ENCODE peak calls at places on chromosome 11, in six cellular contexts. M is A549; I is SK-N-DZ; Z is type B pancreatic cell; D is stimulated activated CD8-positive, alpha-beta memory T cell treated with anti-CD3 and anti-CD28 coated beads, Interleukin-4, amount 100 ng/mL, for 1 hour; H is esophagus squamous epithelium. R is an unnamed sample.

GRCh38 chr11:118625036-118625690 is 17.7 kb downstream of the PHLDB1 start:
- DNase-seq in M (no peak), I (no peak), Z (no peak), D (no peak), H (no peak), R (no peak)

GRCh38 chr11:115920087-115920461 is 415.9 kb upstream of the CADM1 start:
- DNase-seq in M (no peak), I (no peak), Z (no peak), D (no peak), H (no peak), R (no peak)

GRCh38 chr11:117281159-117281558 is 10.0 kb upstream of the BACE1-AS start:
- DNase-seq in M (peak), I (no peak), Z (no peak), D (no peak), H (no peak), R (no peak)

GRCh38 chr11:108743851-108744250 is 79.0 kb downstream of the DDX10 start:
- DNase-seq in M (no peak), I (no peak), Z (no peak), D (no peak), H (no peak), R (no peak)

GRCh38 chr11:2312232-2313042 is 10.6 kb downstream of the TSPAN32 start:
- DNase-seq in M (no peak), I (no peak), Z (no peak), D (no peak), H (no peak), R (peak)

GRCh38 chr11:108340958-108341357 is 118.1 kb downstream of the ATM start:
- DNase-seq in M (peak), I (no peak), Z (no peak), D (no peak), H (no peak), R (no peak)

GRCh38 chr11:420054-420910 is 5.5 kb upstream of the SIGIRR start:
- DNase-seq in M (no peak), I (no peak), Z (no peak), D (no peak), H (no peak), R (no peak)

GRCh38 chr11:2812371-2812991 is 73.1 kb downstream of the CDKN1C start:
- DNase-seq in M (no peak), I (no peak), Z (no peak), D (no peak), H (no peak), R (peak)

GRCh38 chr11:128868851-128869671 is 2.0 kb upstream of the KCNJ1 start:
- DNase-seq in M (no peak), I (no peak), Z (no peak), D (no peak), H (no peak), R (no peak)

GRCh38 chr11:20594274-20595061 is 4.9 kb upstream of the SLC6A5 start:
- DNase-seq in M (no peak), I (peak), Z (no peak), D (no peak), H (no peak), R (no peak)

GRCh38 chr11:31821779-31822574 is 10.9 kb upstream of the PAX6 start:
- DNase-seq in M (no peak), I (no peak), Z (no peak), D (no peak), H (no peak), R (no peak)

GRCh38 chr11:66739983-66740382 is 11.0 kb upstream of the SPTBN2 start:
- DNase-seq in M (no peak), I (no peak), Z (no peak), D (no peak), H (no peak), R (no peak)

GRCh38 chr11:35786918-35787557 is 124.5 kb downstream of the TRIM44 start:
- DNase-seq in M (no peak), I (no peak), Z (no peak), D (no peak), H (no peak), R (no peak)

GRCh38 chr11:69002101-69002742 is 10.8 kb downstream of the MRGPRF start:
- DNase-seq in M (no peak), I (no peak), Z (no peak), D (no peak), H (no peak), R (no peak)

GRCh38 chr11:35483131-35483800 is 42.1 kb downstream of the PAMR1 start:
- DNase-seq in M (no peak), I (no peak), Z (no peak), D (no peak), H (no peak), R (no peak)

GRCh38 chr11:47514825-47515647 is 37.9 kb downstream of the CELF1 start:
- DNase-seq in M (peak), I (no peak), Z (no peak), D (no peak), H (no peak), R (no peak)

GRCh38 chr11:14443642-14444041 is 56.0 kb downstream of the COPB1 start:
- DNase-seq in M (peak), I (peak), Z (no peak), D (no peak), H (no peak), R (peak)

GRCh38 chr11:83195176-83195531 is 1.6 kb downstream of the ANKRD42 start:
- DNase-seq in M (no peak), I (no peak), Z (no peak), D (no peak), H (no peak), R (no peak)

R was measured in cardiac muscle cell.